ENCODE peak calls at places on chromosomes 3 and 15, in eight cellular contexts. E, G, C, M, P, V, J and A are unnamed samples.
A peak's percentile ranks its signal among the peaks of the same experiment; 100 is the strongest.

GRCh38 chr15:65034719-65035118 is 5.3 kb upstream of the MTFMT start:
- DNase-seq in E (no peak), G (no peak), C (no peak), M (no peak), P (no peak), V (no peak), J (no peak), A (no peak)

GRCh38 chr3:173690542-173690941 is 293.0 kb downstream of the NLGN1 start:
- DNase-seq in E (no peak), G (peak; percentile 11), C (no peak), M (peak; percentile 4), P (no peak), V (no peak), J (no peak), A (no peak)

GRCh38 chr3:194009892-194010533 is 125.9 kb upstream of the HES1 start:
- DNase-seq in E (no peak), G (no peak), C (no peak), M (no peak), P (peak; percentile 51), V (no peak), J (no peak), A (no peak)

GRCh38 chr15:62362608-62363007 is 197.5 kb upstream of the C2CD4B start:
- DNase-seq in E (no peak), G (peak; percentile 81), C (no peak), M (peak; percentile 58), P (no peak), V (no peak), J (no peak), A (peak; percentile 74)

GRCh38 chr15:60761505-60761845 is 282.5 kb upstream of the ICE2 start:
- DNase-seq in E (no peak), G (no peak), C (no peak), M (no peak), P (no peak), V (no peak), J (no peak), A (no peak)

GRCh38 chr3:106013971-106014370 is 145.2 kb upstream of the CBLB start:
- DNase-seq in E (no peak), G (peak; percentile 85), C (no peak), M (peak; percentile 99), P (no peak), V (no peak), J (peak; percentile 12), A (peak; percentile 48)

GRCh38 chr15:36907295-36907694 is 193.1 kb downstream of the MEIS2 start:
- DNase-seq in E (no peak), G (no peak), C (no peak), M (no peak), P (peak; percentile 59), V (no peak), J (no peak), A (no peak)

GRCh38 chr3:82217571-82217970 is 456.1 kb upstream of the GBE1 start:
- DNase-seq in E (no peak), G (no peak), C (no peak), M (no peak), P (no peak), V (no peak), J (no peak), A (no peak)

GRCh38 chr3:42683875-42684593 is 1.3 kb upstream of the KLHL40 start:
- DNase-seq in E (no peak), G (peak; percentile 89), C (peak; percentile 17), M (peak; percentile 97), P (peak; percentile 56), V (no peak), J (peak; percentile 45), A (peak; percentile 97)

GRCh38 chr15:74218172-74218885 is 15.7 kb upstream of the STRA6 start:
- DNase-seq in E (no peak), G (no peak), C (no peak), M (no peak), P (no peak), V (no peak), J (no peak), A (no peak)

GRCh38 chr3:25728101-25728500 is 55.1 kb downstream of the NGLY1 start:
- DNase-seq in E (no peak), G (no peak), C (no peak), M (no peak), P (no peak), V (no peak), J (no peak), A (no peak)

GRCh38 chr3:172173316-172174271 is 134.2 kb downstream of the FNDC3B start:
- DNase-seq in E (no peak), G (no peak), C (no peak), M (no peak), P (no peak), V (no peak), J (no peak), A (no peak)

GRCh38 chr15:96326551-96327154 is 3.8 kb upstream of the NR2F2 start:
- DNase-seq in E (no peak), G (no peak), C (no peak), M (peak; percentile 58), P (peak; percentile 71), V (no peak), J (no peak), A (peak; percentile 49)